ENCODE peak calls at places on chromosomes 1 and 21, in four cellular contexts. J is H1, P is K562, S is HepG2. K is an unnamed sample.

GRCh38 chr1:183374825-183375224 is 43.4 kb downstream of the NMNAT2 start:
- DNase-seq in J (no peak), P (no peak), S (no peak), K (no peak)

GRCh38 chr1:115314765-115315164 is 23.3 kb downstream of the NGF start:
- DNase-seq in J (no peak), P (no peak), S (no peak), K (no peak)

GRCh38 chr1:224683981-224684380 is 67.9 kb downstream of the CNIH3 start:
- DNase-seq in J (no peak), P (no peak), S (no peak), K (no peak)

GRCh38 chr21:22791986-22792560 is 1793.9 kb downstream of the NCAM2 start:
- DNase-seq in J (no peak), P (peak), S (peak), K (no peak)

GRCh38 chr1:25003457-25004190 is 73.5 kb upstream of the RUNX3 start:
- DNase-seq in J (no peak), P (no peak), S (peak), K (no peak)

GRCh38 chr1:198391666-198392065 is 148.8 kb downstream of the ATP6V1G3 start:
- DNase-seq in J (no peak), P (no peak), S (no peak), K (no peak)

GRCh38 chr21:42513985-42514882 is 582 bp downstream of the SLC37A1 start:
- DNase-seq in J (no peak), P (peak), S (no peak), K (peak)

GRCh38 chr1:226429051-226429461 is 21.2 kb upstream of the PARP1 start:
- DNase-seq in J (no peak), P (no peak), S (no peak), K (no peak)

GRCh38 chr1:215648957-215649356 is 81.9 kb downstream of the KCTD3 start:
- DNase-seq in J (no peak), P (no peak), S (no peak), K (no peak)

GRCh38 chr1:182634306-182635072 is 30.3 kb upstream of the RGS16 start:
- DNase-seq in J (no peak), P (no peak), S (no peak), K (no peak)

GRCh38 chr1:220367833-220368232 is 95.6 kb upstream of the RAB3GAP2 start:
- DNase-seq in J (no peak), P (no peak), S (no peak), K (no peak)

GRCh38 chr1:226131639-226132038 is 54.9 kb downstream of the ACBD3 start:
- DNase-seq in J (no peak), P (peak), S (no peak), K (no peak)

GRCh38 chr1:233790662-233791371 is 113.7 kb upstream of the SLC35F3 start:
- DNase-seq in J (no peak), P (peak), S (peak), K (peak)

GRCh38 chr1:245688536-245689453 is 534.0 kb downstream of the KIF26B start:
- DNase-seq in J (no peak), P (no peak), S (no peak), K (peak)

GRCh38 chr1:24186031-24186710 is 918 bp downstream of the IFNLR1 start:
- DNase-seq in J (no peak), P (no peak), S (no peak), K (no peak)

GRCh38 chr1:24321712-24322635 is 2.8 kb downstream of the GRHL3 start:
- DNase-seq in J (no peak), P (peak), S (no peak), K (peak)

GRCh38 chr1:226108935-226109828 is 46.7 kb downstream of the H3-3A start:
- DNase-seq in J (no peak), P (no peak), S (no peak), K (no peak)

DNA sequence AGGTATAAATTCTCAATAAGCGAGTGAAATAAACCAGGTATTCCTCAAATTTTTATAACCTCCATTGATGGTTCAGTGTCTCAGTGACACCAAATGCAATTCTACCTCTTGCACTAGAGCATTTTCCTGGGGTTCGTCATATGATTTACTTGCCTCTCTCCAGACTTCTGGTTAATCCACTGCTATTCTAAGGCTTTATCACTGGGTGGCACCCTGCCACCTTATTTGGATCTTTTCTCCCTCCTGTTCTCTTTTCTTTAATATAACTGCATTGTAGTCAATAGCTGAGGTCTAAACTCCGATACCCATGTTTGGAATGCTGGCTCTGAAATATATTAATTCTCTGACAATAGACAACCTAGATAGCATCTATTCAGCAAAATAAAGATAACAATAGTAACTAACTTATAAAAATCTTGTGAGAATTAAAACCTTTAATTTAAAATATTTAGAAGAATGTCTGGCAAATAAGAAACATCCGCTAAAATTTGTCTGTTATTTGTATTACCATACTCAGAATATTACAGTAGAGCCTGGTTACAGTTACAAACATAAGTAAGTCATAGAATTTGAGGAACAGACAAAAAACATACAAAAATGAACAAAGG is 436.4 kb downstream of the PLA2G4A start:
- DNase-seq in J (no peak), P (no peak), S (peak), K (peak)
- TF ChIP-seq SP1 in J (no peak), P (no peak), S (no peak), K (no peak)

GRCh38 chr1:90187186-90187585 is 192.3 kb downstream of the ZNF326 start:
- DNase-seq in J (no peak), P (no peak), S (no peak), K (no peak)

GRCh38 chr1:90193116-90193515 is 198.2 kb downstream of the ZNF326 start:
- DNase-seq in J (no peak), P (no peak), S (no peak), K (no peak)

GRCh38 chr1:90189889-90190288 is 195.0 kb downstream of the ZNF326 start:
- DNase-seq in J (no peak), P (no peak), S (no peak), K (no peak)

GRCh38 chr1:90190523-90190922 is 195.6 kb downstream of the ZNF326 start:
- DNase-seq in J (no peak), P (no peak), S (no peak), K (no peak)
- TF ChIP-seq JUN in J (no peak), P (no peak), S (no peak), K (no peak)

GRCh38 chr1:180252638-180253536 is 22.8 kb downstream of the LHX4 start:
- DNase-seq in J (no peak), P (peak), S (peak), K (peak)
- TF ChIP-seq SP1 in J (no peak), P (no peak), S (no peak), K (no peak)

GRCh38 chr21:25273945-25274344 is 333.3 kb downstream of the MRPL39 start:
- DNase-seq in J (no peak), P (no peak), S (no peak), K (no peak)
- TF ChIP-seq JUN in J (no peak), P (no peak), S (no peak), K (no peak)

GRCh38 chr21:29335720-29336119 is 37.0 kb downstream of the BACH1 start:
- DNase-seq in J (no peak), P (no peak), S (no peak), K (no peak)
- TF ChIP-seq SP1 in J (no peak), P (no peak), S (no peak), K (no peak)

DNA sequence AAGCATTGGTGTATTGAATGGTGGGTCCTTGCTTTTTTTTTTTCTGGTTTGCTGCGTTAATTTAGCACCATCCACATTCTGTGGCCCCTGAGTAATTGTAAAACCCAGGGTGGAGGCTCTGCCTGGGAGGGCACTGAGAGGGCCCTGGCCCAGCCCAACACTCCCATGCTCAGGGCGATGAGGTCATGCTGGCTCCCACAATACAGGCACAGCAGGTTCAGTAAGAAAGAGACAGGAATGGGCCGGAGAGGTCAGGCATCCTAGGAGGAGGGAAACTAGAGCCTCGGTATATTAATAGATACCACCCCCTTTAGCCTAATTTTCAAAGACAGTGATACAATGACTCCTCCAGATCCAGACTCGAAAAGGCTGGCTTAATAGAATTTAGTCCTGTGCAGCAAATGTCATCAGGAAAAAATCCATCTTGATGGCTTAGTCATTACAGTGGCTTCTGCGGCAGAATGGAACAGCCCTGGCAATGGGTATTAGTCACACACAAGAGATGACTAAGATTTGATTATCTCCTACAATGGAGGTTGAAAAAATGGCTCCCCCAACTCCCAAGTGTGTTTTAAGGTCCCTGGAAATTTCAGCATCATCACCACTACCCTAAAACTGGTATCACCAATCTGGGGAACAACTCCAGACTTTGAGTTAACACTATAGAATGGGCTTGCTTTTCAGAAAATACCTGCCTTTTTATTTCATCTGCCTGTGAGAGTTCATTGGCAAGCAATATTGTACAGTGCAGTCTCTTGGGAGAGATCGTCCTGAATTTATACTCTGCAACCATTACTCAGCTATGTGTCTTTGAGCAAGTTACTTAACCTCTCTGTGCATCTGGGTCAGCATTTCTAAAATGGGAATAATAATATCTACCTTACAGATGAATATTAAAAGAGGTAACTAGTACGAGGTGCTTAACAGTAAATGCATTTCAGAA is 43.9 kb upstream of the LYST start:
- DNase-seq in J (peak), P (no peak), S (peak), K (peak)
- TF ChIP-seq JUN in J (no peak), P (no peak), S (no peak), K (no peak)